ENCODE peak calls at places on chromosome 18, in nine cellular contexts. L is gastrocnemius medialis; A is ovary; Q is AG10803; R is HCT116; Y is mammary epithelial cell; Z is cardiac fibroblast; N is IMR-90; O is CD8-positive, alpha-beta T cell. G is an unnamed sample.

GRCh38 chr18:23967321-23968089 is 47.0 kb upstream of the TTC39C start:
- DNase-seq in L (no peak), A (no peak), Q (no peak), R (no peak), Y (no peak), Z (no peak), N (no peak), O (peak), G (no peak)

GRCh38 chr18:67776929-67777328 is 260.4 kb upstream of the DSEL start:
- DNase-seq in L (no peak), A (no peak), Q (no peak), R (no peak), Y (peak), Z (peak), N (peak), O (no peak), G (peak)

GRCh38 chr18:10454800-10455550 is 540 bp downstream of the APCDD1 start:
- DNase-seq in L (no peak), A (peak), Q (no peak), R (no peak), Y (peak), Z (peak), N (peak), O (no peak), G (no peak)

GRCh38 chr18:8816805-8817204 is 111.4 kb downstream of the MTCL1 start:
- DNase-seq in L (no peak), A (no peak), Q (peak), R (no peak), Y (no peak), Z (peak), N (peak), O (no peak), G (peak)

GRCh38 chr18:8978394-8978793 is 124.1 kb upstream of the NDUFV2 start:
- DNase-seq in L (no peak), A (no peak), Q (no peak), R (no peak), Y (no peak), Z (no peak), N (no peak), O (no peak), G (no peak)

GRCh38 chr18:23872701-23873550 is 141.6 kb upstream of the TTC39C start:
- DNase-seq in L (no peak), A (no peak), Q (no peak), R (peak), Y (peak), Z (no peak), N (no peak), O (peak), G (no peak)

GRCh38 chr18:35749701-35750100 is 168.2 kb downstream of the GALNT1 start:
- DNase-seq in L (no peak), A (no peak), Q (no peak), R (no peak), Y (peak), Z (peak), N (no peak), O (no peak), G (no peak)

GRCh38 chr18:3455938-3456685 is 6.1 kb downstream of the TGIF1 start:
- DNase-seq in L (no peak), A (no peak), Q (peak), R (no peak), Y (peak), Z (peak), N (peak), O (no peak), G (peak)

GRCh38 chr18:43238429-43238828 is 38.9 kb downstream of the SYT4 start:
- DNase-seq in L (no peak), A (no peak), Q (no peak), R (no peak), Y (no peak), Z (no peak), N (no peak), O (no peak), G (no peak)

GRCh38 chr18:42508683-42509347 is 553.8 kb downstream of the PIK3C3 start:
- DNase-seq in L (no peak), A (no peak), Q (no peak), R (no peak), Y (no peak), Z (no peak), N (no peak), O (no peak), G (no peak)

GRCh38 chr18:58088723-58089074 is 44.7 kb downstream of the NEDD4L start:
- DNase-seq in L (no peak), A (no peak), Q (no peak), R (no peak), Y (no peak), Z (no peak), N (no peak), O (no peak), G (no peak)

GRCh38 chr18:69031571-69032451 is 233.9 kb downstream of the CCDC102B start:
- DNase-seq in L (no peak), A (no peak), Q (no peak), R (no peak), Y (no peak), Z (no peak), N (no peak), O (no peak), G (no peak)

GRCh38 chr18:46754661-46755292 is 2.1 kb downstream of the ST8SIA5 start:
- DNase-seq in L (no peak), A (no peak), Q (no peak), R (no peak), Y (no peak), Z (no peak), N (no peak), O (no peak), G (no peak)

GRCh38 chr18:52063923-52064322 is 276.1 kb upstream of the DCC start:
- DNase-seq in L (no peak), A (no peak), Q (no peak), R (no peak), Y (peak), Z (no peak), N (no peak), O (no peak), G (no peak)

GRCh38 chr18:2337552-2338141 is 233.7 kb downstream of the METTL4 start:
- DNase-seq in L (no peak), A (no peak), Q (peak), R (peak), Y (peak), Z (peak), N (peak), O (peak), G (peak)

GRCh38 chr18:13483316-13484270 is 242.8 kb downstream of the FAM210A start:
- DNase-seq in L (no peak), A (no peak), Q (no peak), R (no peak), Y (no peak), Z (no peak), N (no peak), O (no peak), G (no peak)

GRCh38 chr18:46630160-46630559 is 26.9 kb downstream of the LOXHD1 start:
- DNase-seq in L (no peak), A (no peak), Q (peak), R (no peak), Y (peak), Z (no peak), N (peak), O (no peak), G (no peak)

DNA sequence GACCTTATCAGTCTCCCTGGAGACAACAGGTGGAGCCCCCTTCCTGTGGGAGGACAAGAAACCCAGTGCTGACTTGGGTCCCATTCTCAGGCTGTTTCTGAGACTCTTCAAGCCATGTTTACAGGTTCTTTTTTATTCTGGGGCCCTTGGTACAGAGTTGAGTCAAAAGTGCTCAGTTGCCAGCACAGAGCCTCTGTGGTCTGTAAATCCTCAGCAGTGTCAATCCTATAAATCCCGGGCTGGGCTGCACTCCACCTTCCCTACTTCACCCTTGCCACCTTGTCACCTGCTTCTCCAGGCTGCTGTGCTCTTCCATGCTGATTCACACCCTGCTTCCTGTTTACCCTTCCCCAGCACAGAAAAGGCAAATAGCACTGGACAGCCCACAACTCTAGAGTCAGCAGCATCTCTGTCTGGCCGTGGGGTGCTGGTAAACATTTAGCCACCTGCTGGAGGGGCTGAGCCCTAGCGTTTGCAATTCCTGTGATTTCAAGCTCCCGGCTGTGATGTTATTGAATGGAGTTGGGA is 74.7 kb downstream of the TNFRSF11A start:
- DNase-seq in L (no peak), A (no peak), Q (no peak), R (no peak), Y (peak), Z (peak), N (no peak), O (no peak), G (no peak)
- H3K4me3 ChIP-seq in L (no peak), A (no peak), Q (no peak), R (no peak), Y (no peak), Z (no peak), N (no peak), O (no peak), G (no peak)

GRCh38 chr18:6874316-6874715 is 144.8 kb downstream of the ARHGAP28 start:
- DNase-seq in L (no peak), A (no peak), Q (no peak), R (no peak), Y (no peak), Z (peak), N (peak), O (no peak), G (peak)
- TF ChIP-seq CTCF in L (peak), A (no peak), Q (no peak), R (no peak), Y (no peak), Z (peak), N (peak), O (no peak), G (no peak)

GRCh38 chr18:77086034-77086433 is 46.5 kb downstream of the MBP start:
- DNase-seq in L (no peak), A (no peak), Q (peak), R (no peak), Y (peak), Z (peak), N (peak), O (no peak), G (no peak)

GRCh38 chr18:77084757-77085035 is 47.9 kb downstream of the MBP start:
- DNase-seq in L (no peak), A (no peak), Q (no peak), R (no peak), Y (no peak), Z (no peak), N (no peak), O (no peak), G (no peak)

GRCh38 chr18:77087391-77088141 is 45.0 kb downstream of the MBP start:
- DNase-seq in L (no peak), A (peak), Q (peak), R (no peak), Y (no peak), Z (peak), N (no peak), O (no peak), G (no peak)

GRCh38 chr18:77088977-77089795 is 43.4 kb downstream of the MBP start:
- DNase-seq in L (peak), A (no peak), Q (no peak), R (peak), Y (peak), Z (no peak), N (no peak), O (no peak), G (no peak)

GRCh38 chr18:77086656-77087390 is 45.8 kb downstream of the MBP start:
- DNase-seq in L (peak), A (no peak), Q (peak), R (no peak), Y (no peak), Z (peak), N (no peak), O (no peak), G (no peak)
- H3K4me3 ChIP-seq in L (peak), A (peak), Q (peak), R (no peak), Y (no peak), Z (peak), N (no peak), O (no peak), G (peak)

DNA sequence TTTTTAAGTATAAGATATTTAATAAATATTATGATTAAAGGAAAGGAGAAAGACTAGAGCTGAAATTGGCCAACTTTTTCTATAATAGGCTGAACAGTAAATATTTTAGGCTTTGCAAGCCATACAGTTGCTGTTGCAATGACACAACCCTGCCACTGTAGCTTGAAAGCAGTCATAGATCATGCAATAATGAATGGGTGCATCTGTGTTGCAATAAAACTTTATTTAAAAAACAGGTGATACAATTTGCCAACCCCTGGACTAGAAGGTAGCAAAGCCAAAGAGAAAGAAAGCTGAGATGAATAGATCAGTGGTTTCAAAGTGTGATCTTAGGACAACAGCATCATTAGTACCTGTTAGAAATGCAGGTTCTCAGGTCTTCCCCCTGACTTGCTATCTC is 219.1 kb downstream of the SETBP1 start:
- DNase-seq in L (no peak), A (no peak), Q (no peak), R (no peak), Y (no peak), Z (no peak), N (no peak), O (no peak), G (no peak)
- TF ChIP-seq CTCF in L (no peak), A (no peak), Q (peak), R (no peak), Y (peak), Z (peak), N (no peak), O (no peak), G (peak)

GRCh38 chr18:65056575-65056974 is 694.2 kb upstream of the CDH7 start:
- DNase-seq in L (no peak), A (no peak), Q (no peak), R (no peak), Y (no peak), Z (no peak), N (no peak), O (no peak), G (no peak)

GRCh38 chr18:65057439-65058083 is 693.3 kb upstream of the CDH7 start:
- DNase-seq in L (no peak), A (no peak), Q (no peak), R (no peak), Y (no peak), Z (no peak), N (no peak), O (no peak), G (no peak)
- H3K4me3 ChIP-seq in L (no peak), A (no peak), Q (no peak), R (no peak), Y (no peak), Z (no peak), N (no peak), O (no peak), G (no peak)

G was measured in fibroblast of pulmonary artery.